ENCODE peak calls at places on chromosomes 16 and 17, in four cellular contexts. Z is astrocyte of the spinal cord, N is heart right ventricle, G is body of pancreas. P is an unnamed sample.

GRCh38 chr16:86880316-86881117 is 302.2 kb downstream of the FOXL1 start:
- DNase-seq in Z (no peak), N (no peak), G (no peak), P (no peak)

GRCh38 chr17:29039764-29040598 is 3.0 kb upstream of the PIPOX start:
- DNase-seq in Z (peak; percentile 90), N (no peak), G (no peak), P (no peak)

GRCh38 chr16:56424791-56425438 is 430 bp downstream of the AMFR start:
- DNase-seq in Z (peak; percentile 5), N (peak; percentile 37), G (peak; percentile 21), P (peak; percentile 26)

GRCh38 chr16:50797456-50797855 is 55.6 kb downstream of the CYLD start:
- DNase-seq in Z (peak; percentile 9), N (no peak), G (no peak), P (no peak)

GRCh38 chr16:9040766-9041430 is 50.5 kb upstream of the HAPSTR1 start:
- DNase-seq in Z (no peak), N (no peak), G (no peak), P (no peak)

GRCh38 chr16:23575834-23576233 is 18.3 kb downstream of the UBFD1 start:
- DNase-seq in Z (no peak), N (no peak), G (no peak), P (no peak)

GRCh38 chr16:57091200-57091989 is 988 bp upstream of the CPNE2 start:
- DNase-seq in Z (peak; percentile 50), N (peak; percentile 36), G (peak; percentile 56), P (no peak)

GRCh38 chr17:29585080-29585751 is 4.2 kb downstream of the GIT1 start:
- DNase-seq in Z (no peak), N (peak; percentile 50), G (peak; percentile 19), P (no peak)

GRCh38 chr17:39487946-39488345 is 26.7 kb downstream of the CDK12 start:
- DNase-seq in Z (no peak), N (no peak), G (no peak), P (no peak)

GRCh38 chr16:83966153-83966696 is 1.8 kb upstream of the NECAB2 start:
- DNase-seq in Z (no peak), N (no peak), G (no peak), P (no peak)

GRCh38 chr16:13907431-13907830 is 12.5 kb upstream of the ERCC4 start:
- DNase-seq in Z (no peak), N (no peak), G (no peak), P (no peak)

GRCh38 chr16:86256995-86257394 is 253.3 kb upstream of the FOXF1 start:
- DNase-seq in Z (no peak), N (no peak), G (no peak), P (no peak)

GRCh38 chr17:58956997-58957724 is 149.5 kb downstream of the TRIM37 start:
- DNase-seq in Z (peak; percentile 67), N (no peak), G (no peak), P (no peak)

GRCh38 chr17:40542562-40543411 is 22.5 kb downstream of the CCR7 start:
- DNase-seq in Z (peak; percentile 98), N (peak; percentile 75), G (peak; percentile 68), P (peak; percentile 10)

GRCh38 chr17:69608808-69609494 is 194.5 kb downstream of the MAP2K6 start:
- DNase-seq in Z (peak; percentile 94), N (no peak), G (peak; percentile 13), P (no peak)

GRCh38 chr16:77789085-77789611 is 784 bp downstream of the VAT1L start:
- DNase-seq in Z (no peak), N (no peak), G (no peak), P (peak; percentile 22)

GRCh38 chr17:71085238-71086033 is 916.1 kb downstream of the KCNJ2 start:
- DNase-seq in Z (no peak), N (no peak), G (peak; percentile 31), P (no peak)

GRCh38 chr16:27367463-27368357 is 34.3 kb upstream of the IL21R start:
- DNase-seq in Z (peak; percentile 61), N (peak; percentile 82), G (peak; percentile 81), P (peak; percentile 84)

GRCh38 chr17:32256012-32256694 is 9.5 kb upstream of the RHBDL3 start:
- DNase-seq in Z (no peak), N (no peak), G (peak; percentile 39), P (no peak)

GRCh38 chr17:6989779-6990178 is 6.1 kb upstream of the ALOX12 start:
- DNase-seq in Z (no peak), N (no peak), G (no peak), P (no peak)

GRCh38 chr17:36742267-36743000 is 141.1 kb downstream of the MRM1 start:
- DNase-seq in Z (no peak), N (no peak), G (no peak), P (no peak)

GRCh38 chr17:80805032-80805751 is 186.4 kb upstream of the CHMP6 start:
- DNase-seq in Z (no peak), N (no peak), G (peak; percentile 5), P (no peak)

GRCh38 chr17:7405413-7405881 is 1.6 kb upstream of the TMEM256 start:
- DNase-seq in Z (no peak), N (no peak), G (no peak), P (no peak)

GRCh38 chr17:70190959-70191805 is 21.9 kb downstream of the KCNJ2 start:
- DNase-seq in Z (no peak), N (no peak), G (no peak), P (no peak)

GRCh38 chr16:86956437-86956836 is 360.8 kb downstream of the C16orf95 start:
- DNase-seq in Z (no peak), N (no peak), G (no peak), P (no peak)

GRCh38 chr17:57461082-57461481 is 204.8 kb downstream of the MSI2 start:
- DNase-seq in Z (no peak), N (no peak), G (no peak), P (no peak)

GRCh38 chr17:21287703-21288449 is 3.4 kb downstream of the MAP2K3 start:
- DNase-seq in Z (peak; percentile 95), N (peak; percentile 95), G (peak; percentile 99), P (peak; percentile 94)
- H3K4me3 ChIP-seq in Z (no peak overlapping the region), N (peak overlapping the region; percentile 99), G (no peak overlapping the region), P (peak overlapping the region; percentile 97)

GRCh38 chr16:2762711-2763110 is 10.3 kb downstream of the SRRM2 start:
- DNase-seq in Z (no peak), N (no peak), G (no peak), P (no peak)

GRCh38 chr16:2763173-2763572 is 10.7 kb downstream of the SRRM2 start:
- DNase-seq in Z (no peak), N (no peak), G (no peak), P (no peak)

GRCh38 chr16:2764718-2765117 is 12.3 kb downstream of the SRRM2 start:
- DNase-seq in Z (no peak), N (no peak), G (no peak), P (no peak)

GRCh38 chr16:2761886-2762583 is 9.6 kb downstream of the SRRM2 start:
- DNase-seq in Z (no peak), N (no peak), G (no peak), P (no peak)

GRCh38 chr16:2761472-2761871 is 9.0 kb downstream of the SRRM2 start:
- DNase-seq in Z (no peak), N (no peak), G (no peak), P (no peak)
- H3K4me3 ChIP-seq in Z (no peak overlapping the region), N (no peak overlapping the region), G (no peak overlapping the region), P (no peak overlapping the region)

GRCh38 chr17:79789943-79790804 is 6.7 kb downstream of the CBX8 start:
- DNase-seq in Z (no peak), N (peak; percentile 55), G (peak; percentile 50), P (peak; percentile 91)
- H3K4me3 ChIP-seq in Z (no peak overlapping the region), N (peak overlapping the region; percentile 12), G (no peak overlapping the region), P (no peak overlapping the region)

DNA sequence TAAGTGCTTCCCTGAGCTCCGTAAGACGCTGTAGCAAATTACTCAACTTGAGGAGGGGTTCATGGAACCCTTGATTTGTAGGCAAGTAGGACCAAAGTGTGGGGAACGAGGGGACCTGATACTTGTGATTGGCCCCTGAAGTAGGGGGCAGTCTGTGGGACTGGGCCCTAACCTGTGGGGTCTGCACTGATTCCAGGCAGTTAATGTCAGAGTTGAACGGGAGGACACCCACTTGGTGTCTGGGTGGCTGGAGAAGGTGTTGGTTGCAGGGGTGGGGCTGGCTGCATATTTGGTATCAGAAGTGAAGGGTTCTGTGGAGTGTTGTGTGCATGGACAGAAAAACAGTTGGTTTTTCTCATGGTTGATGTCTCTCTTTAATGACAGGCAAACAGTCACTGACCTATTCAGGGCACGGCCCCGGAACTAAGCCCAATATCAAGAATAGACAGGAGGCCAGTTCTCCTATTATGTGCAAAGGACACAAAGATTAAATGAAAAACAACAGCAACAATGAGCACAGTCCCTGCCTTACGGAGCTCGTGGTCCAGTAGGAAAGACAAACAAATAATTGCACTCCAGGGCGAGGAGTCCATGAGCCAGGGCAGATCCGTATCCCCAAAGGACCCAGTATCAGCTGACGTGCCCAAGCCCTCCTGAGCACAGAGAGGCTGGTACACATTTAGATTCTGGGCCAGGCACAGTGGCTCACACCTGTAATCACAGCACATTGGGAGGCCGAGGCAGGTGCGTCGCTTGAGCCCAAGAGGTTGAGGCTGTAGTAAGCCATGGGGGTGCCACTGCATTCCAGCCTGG is 19.2 kb downstream of the MXRA7 start:
- DNase-seq in Z (no peak), N (no peak), G (no peak), P (no peak)
- H3K4me3 ChIP-seq in Z (no peak overlapping the region), N (no peak overlapping the region), G (no peak overlapping the region), P (no peak overlapping the region)

GRCh38 chr17:1186923-1187771 is 7.4 kb upstream of the ABR start:
- DNase-seq in Z (peak; percentile 86), N (peak; percentile 90), G (peak; percentile 86), P (peak; percentile 96)
- H3K4me3 ChIP-seq in Z (no peak overlapping the region), N (peak overlapping the region; percentile 43), G (no peak overlapping the region), P (no peak overlapping the region)

GRCh38 chr17:17205368-17206148 is 575 bp downstream of the PLD6 start:
- DNase-seq in Z (peak; percentile 27), N (peak; percentile 63), G (peak; percentile 75), P (peak; percentile 74)
- H3K4me3 ChIP-seq in Z (peak overlapping the region; percentile 39), N (peak overlapping the region; percentile 55), G (peak overlapping the region; percentile 10), P (peak overlapping the region; percentile 43)

GRCh38 chr17:74923538-74924249 is 379 bp upstream of the OTOP2 start:
- DNase-seq in Z (peak; percentile 8), N (peak; percentile 78), G (peak; percentile 72), P (peak; percentile 94)
- H3K4me3 ChIP-seq in Z (peak overlapping the region; percentile 12), N (peak overlapping the region; percentile 21), G (no peak overlapping the region), P (peak overlapping the region; percentile 40)

DNA sequence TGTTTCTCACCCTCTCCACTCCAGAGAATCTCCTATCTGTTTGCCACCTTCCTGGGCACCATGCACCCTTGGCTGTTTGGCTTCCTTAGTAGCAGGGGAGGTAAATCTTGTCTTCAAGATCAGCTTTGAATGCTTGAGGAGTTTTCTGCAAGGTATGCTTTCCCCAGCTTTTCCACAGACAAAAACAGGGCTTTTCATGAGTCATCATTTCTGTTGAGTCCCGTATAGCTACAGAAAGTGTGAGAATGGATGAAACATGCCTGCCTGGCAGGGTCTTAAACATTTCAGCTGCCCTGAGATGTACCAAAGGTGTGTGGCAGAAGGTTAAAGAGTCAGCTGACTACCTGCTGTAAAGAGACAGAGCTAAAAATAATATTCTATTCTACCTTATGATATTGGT is 875.2 kb upstream of the EEF2KMT start:
- DNase-seq in Z (no peak), N (no peak), G (no peak), P (no peak)
- H3K4me3 ChIP-seq in Z (no peak overlapping the region), N (no peak overlapping the region), G (no peak overlapping the region), P (no peak overlapping the region)

DNA sequence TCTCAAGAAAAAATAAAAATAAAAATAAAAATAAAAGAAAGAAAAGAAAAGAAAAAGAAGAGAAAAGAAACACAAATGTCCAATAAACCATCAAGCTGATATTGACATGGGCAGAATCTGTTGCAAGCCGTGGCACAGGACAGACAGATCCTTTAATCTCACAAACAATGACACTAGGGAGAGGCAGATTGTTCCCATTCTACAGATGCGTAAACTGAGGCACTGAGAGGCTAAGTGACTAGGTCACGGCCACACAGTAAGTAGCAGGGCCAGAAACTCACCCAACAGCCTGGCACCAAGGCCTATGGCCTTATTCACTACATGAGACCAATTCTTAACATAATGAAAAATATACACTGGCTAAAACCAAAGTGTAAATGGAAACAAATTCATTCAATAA is 28.3 kb upstream of the ZFP90 start:
- DNase-seq in Z (no peak), N (no peak), G (no peak), P (no peak)
- H3K4me3 ChIP-seq in Z (no peak overlapping the region), N (no peak overlapping the region), G (no peak overlapping the region), P (no peak overlapping the region)